ENCODE peak calls at places on chromosomes 13 and 19, in ten cellular contexts. R, I, P, Y, Q, W, M, H, E and K are unnamed samples.

GRCh38 chr19:10744848-10745293 is 27.0 kb downstream of the DNM2 start:
- DNase-seq in Y (no peak), I (no peak), P (no peak), W (no peak), H (no peak), R (peak; percentile 44), E (no peak), Q (no peak), M (peak; percentile 65), K (peak; percentile 50)

GRCh38 chr13:29909975-29910674 is 59.7 kb upstream of the UBL3 start:
- DNase-seq in I (no peak), Q (no peak), M (no peak), P (no peak), R (no peak), Y (peak; percentile 84), E (peak; percentile 31), W (no peak), H (no peak), K (no peak)

GRCh38 chr13:102323012-102323411 is 78.8 kb downstream of the FGF14 start:
- DNase-seq in Y (no peak), Q (no peak), M (no peak), R (no peak), P (no peak), W (no peak), E (no peak), H (no peak), I (no peak), K (no peak)

GRCh38 chr13:20019033-20019432 is 60.5 kb downstream of the ZMYM2 start:
- DNase-seq in E (no peak), M (no peak), Q (no peak), I (no peak), R (no peak), Y (no peak), W (no peak), H (no peak), P (no peak), K (no peak)

GRCh38 chr19:291561-292280 is 518 bp upstream of the PLPP2 start:
- DNase-seq in H (no peak), Y (peak; percentile 84), E (peak; percentile 29), Q (no peak), P (no peak), R (peak; percentile 48), W (peak; percentile 26), I (no peak), M (peak; percentile 55), K (no peak)

GRCh38 chr19:13997637-13997962 is 8.5 kb downstream of the RFX1 start:
- DNase-seq in Q (no peak), W (no peak), R (no peak), Y (no peak), H (no peak), I (no peak), E (no peak), M (no peak), P (no peak), K (no peak)

GRCh38 chr13:113945857-113946408 is 27.9 kb downstream of the C13orf46 start:
- DNase-seq in I (no peak), Y (no peak), R (no peak), H (no peak), Q (no peak), W (no peak), P (no peak), M (no peak), E (no peak), K (no peak)

GRCh38 chr13:27617801-27618411 is 2.4 kb downstream of the LNX2 start:
- DNase-seq in W (no peak), E (no peak), I (peak; percentile 51), P (no peak), Q (no peak), R (peak; percentile 28), M (no peak), H (no peak), Y (no peak), K (no peak)

GRCh38 chr13:107271226-107271625 is 703.3 kb upstream of the ARGLU1 start:
- DNase-seq in Y (no peak), Q (no peak), P (no peak), W (no peak), E (no peak), R (no peak), I (no peak), H (peak; percentile 46), M (no peak), K (no peak)

GRCh38 chr19:51368366-51369282 is at the start of gene CLDND2:
- DNase-seq in W (no peak), R (no peak), Y (no peak), E (no peak), I (no peak), Q (no peak), M (no peak), P (no peak), H (peak; percentile 86), K (no peak)

GRCh38 chr13:99357149-99357596 is 50.0 kb upstream of the GPR183 start:
- DNase-seq in H (no peak), R (no peak), P (no peak), Q (no peak), I (no peak), E (no peak), W (no peak), M (no peak), Y (no peak), K (peak; percentile 66)
- H3K4me3 ChIP-seq in H (no peak overlapping the region), R (no peak overlapping the region), P (no peak overlapping the region), Q (no peak overlapping the region), I (no peak overlapping the region), E (no peak overlapping the region), W (no peak overlapping the region), M (no peak overlapping the region), Y (no peak overlapping the region), K (no peak overlapping the region)

DNA sequence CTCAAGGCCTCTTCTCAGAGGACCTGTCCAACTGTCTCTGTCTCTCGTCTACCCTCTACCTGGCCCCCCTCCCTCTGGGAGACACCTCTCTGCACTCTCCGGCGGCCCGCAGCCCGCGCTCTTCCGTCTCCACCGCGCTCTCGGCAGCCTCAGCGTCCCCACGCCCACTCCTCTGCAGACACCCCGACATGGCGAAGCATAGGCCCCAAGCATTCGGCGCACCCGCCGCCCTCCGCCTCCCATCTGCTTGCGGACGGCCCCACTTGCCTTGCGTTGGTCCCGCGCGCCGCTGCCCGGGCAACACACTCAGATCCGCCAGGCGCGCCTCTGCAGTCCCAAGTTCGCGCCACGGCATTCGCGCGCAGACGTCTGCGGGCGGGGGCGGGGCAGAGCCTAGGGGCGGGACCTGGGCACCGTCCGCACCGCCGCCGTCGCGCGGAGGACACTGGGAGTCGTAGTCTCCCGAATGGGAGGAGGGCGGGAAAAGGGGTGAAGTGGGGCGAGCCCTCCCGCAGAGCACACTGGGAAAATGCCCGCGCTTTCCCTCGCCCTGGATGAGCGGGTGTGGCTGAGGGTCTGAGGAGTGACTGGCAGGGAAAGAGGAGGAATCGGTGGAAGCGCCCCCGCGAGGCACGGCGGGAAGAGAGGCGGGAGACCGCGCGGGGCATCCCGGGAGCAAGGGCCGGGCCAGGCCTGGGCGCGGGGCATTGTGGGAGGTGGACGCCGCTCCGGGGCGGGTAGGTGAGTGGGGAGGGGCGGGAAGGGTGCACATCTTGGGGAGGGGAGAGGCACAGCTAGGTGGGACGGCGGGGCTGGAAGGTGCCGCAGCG is at the start of the genes LIG1 and ZSWIM9:
- DNase-seq in Q (peak; percentile 90), I (peak; percentile 92), R (peak; percentile 92), H (peak; percentile 100), P (peak; percentile 95), W (peak; percentile 91), M (peak; percentile 93), Y (peak; percentile 97), E (peak; percentile 97), K (peak; percentile 92)
- TF ChIP-seq POLR2A in Q (no peak), I (peak; percentile 35), R (no peak), H (peak; percentile 94), P (no peak), W (peak; percentile 41), M (peak; percentile 24), Y (no peak), E (peak; percentile 80), K (no peak)

DNA sequence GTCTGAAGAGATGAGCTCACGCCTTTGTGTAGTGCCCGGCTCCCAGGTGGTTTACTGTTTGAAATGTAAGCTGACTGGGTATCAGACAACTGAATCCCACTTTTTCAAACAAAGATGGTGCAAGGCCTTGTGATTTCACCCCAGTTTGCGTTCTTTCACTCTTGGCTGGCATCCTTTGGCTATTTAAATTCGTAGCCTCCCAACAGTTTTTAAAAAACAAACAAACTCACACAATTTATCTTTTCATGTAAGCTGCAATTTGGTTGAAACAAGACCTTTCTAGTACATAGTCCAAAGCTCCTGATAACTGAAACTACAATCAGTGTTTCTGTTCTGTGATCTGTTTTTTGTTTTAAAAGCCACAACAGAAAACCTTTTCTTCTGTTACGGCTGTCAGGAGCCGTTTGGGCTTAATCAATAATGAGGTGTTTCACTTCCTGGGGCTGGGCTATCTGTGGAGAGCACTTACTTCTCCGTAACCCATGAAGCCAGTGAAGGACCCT is 65.1 kb upstream of the NPAS1 start:
- DNase-seq in W (no peak), Q (no peak), E (no peak), R (no peak), Y (no peak), M (no peak), P (no peak), I (no peak), H (no peak), K (no peak)
- H3K4me3 ChIP-seq in W (no peak overlapping the region), Q (peak overlapping the region; percentile 18), E (no peak overlapping the region), R (no peak overlapping the region), Y (no peak overlapping the region), M (no peak overlapping the region), P (no peak overlapping the region), I (no peak overlapping the region), H (peak overlapping the region; percentile 69), K (no peak overlapping the region)

GRCh38 chr19:8324186-8325050 is 3.1 kb downstream of the RPS28 start:
- DNase-seq in H (peak; percentile 68), E (no peak), R (no peak), Q (no peak), I (no peak), W (peak; percentile 49), P (peak; percentile 88), M (no peak), Y (no peak), K (peak; percentile 70)

GRCh38 chr19:8325454-8325853 is 4.2 kb downstream of the RPS28 start:
- DNase-seq in R (no peak), Y (no peak), H (no peak), I (no peak), M (no peak), W (no peak), Q (no peak), P (no peak), E (no peak), K (no peak)

GRCh38 chr19:8321760-8322637 is 703 bp downstream of the RPS28 start:
- DNase-seq in Q (no peak), Y (no peak), H (peak; percentile 53), W (no peak), E (no peak), M (no peak), P (no peak), I (no peak), R (no peak), K (no peak)

GRCh38 chr19:8322638-8322997 is 1.3 kb downstream of the RPS28 start:
- DNase-seq in I (no peak), P (no peak), H (no peak), W (no peak), Q (no peak), Y (no peak), R (no peak), M (no peak), E (no peak), K (no peak)

DNA sequence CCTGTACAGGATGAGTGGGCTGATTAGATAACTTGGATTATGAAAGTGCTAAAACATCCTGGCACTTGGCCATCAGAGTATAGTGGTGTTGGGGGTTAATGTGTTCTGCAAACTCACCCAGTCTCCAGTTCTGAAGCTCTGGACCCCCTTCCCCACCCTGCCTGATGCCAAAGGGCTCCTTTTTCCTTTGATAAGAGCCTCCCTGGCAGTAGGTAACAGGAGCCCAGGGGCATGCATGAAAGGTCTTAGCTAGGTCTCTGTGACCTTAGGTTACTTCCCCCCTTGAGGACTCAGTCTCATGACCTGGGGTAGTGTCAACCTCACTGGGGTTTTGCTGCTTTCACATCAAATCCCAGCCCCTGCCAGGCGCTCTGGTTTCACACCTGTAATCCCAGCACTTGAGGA is 2.5 kb downstream of the RPS28 start:
- DNase-seq in Y (no peak), P (no peak), Q (no peak), W (no peak), M (no peak), R (no peak), H (peak; percentile 63), E (no peak), I (no peak), K (no peak)
- TF ChIP-seq POLR2A in Y (no peak), P (no peak), Q (no peak), W (no peak), M (no peak), R (no peak), H (no peak), E (no peak), I (no peak), K (no peak)